ENCODE peak calls at places on chromosome 14, in four cellular contexts. D is GM13977, F is AG04450, L is NCI-H1092. A is an unnamed sample.

GRCh38 chr14:89435527-89436273 is 18.7 kb upstream of the FOXN3 start:
- DNase-seq in D (no peak), F (no peak), L (no peak), A (no peak)

GRCh38 chr14:99116741-99117295 is 155.2 kb downstream of the BCL11B start:
- DNase-seq in D (no peak), F (no peak), L (no peak), A (no peak)

GRCh38 chr14:24838945-24839616 is 205.1 kb upstream of the GZMB start:
- DNase-seq in D (no peak), F (no peak), L (no peak), A (no peak)

GRCh38 chr14:96245710-96246534 is 10.1 kb upstream of the BDKRB1 start:
- DNase-seq in D (no peak), F (no peak), L (no peak), A (no peak)

GRCh38 chr14:84646791-84647500 is 883.0 kb upstream of the FLRT2 start:
- DNase-seq in D (no peak), F (no peak), L (no peak), A (no peak)

GRCh38 chr14:51430079-51430478 is 190.0 kb downstream of the TMX1 start:
- DNase-seq in D (no peak), F (no peak), L (no peak), A (no peak)

GRCh38 chr14:104224516-104225281 is 86.3 kb downstream of the KIF26A start:
- DNase-seq in D (peak; percentile 55), F (no peak), L (no peak), A (peak; percentile 76)

GRCh38 chr14:104876251-104876699 is 11.2 kb downstream of the CEP170B start:
- DNase-seq in D (peak; percentile 81), F (no peak), L (no peak), A (no peak)

GRCh38 chr14:65910108-65910507 is 497.6 kb downstream of the FUT8 start:
- DNase-seq in D (no peak), F (no peak), L (no peak), A (no peak)

GRCh38 chr14:103563089-103563620 is 395 bp downstream of the COA8 start:
- DNase-seq in D (no peak), F (no peak), L (no peak), A (peak; percentile 74)

GRCh38 chr14:76769636-76770292 is 8.5 kb downstream of the VASH1 start:
- DNase-seq in D (no peak), F (no peak), L (no peak), A (no peak)

A was measured in DMS79 treated with DMSO at 0.1 percent for 48 hours.